ENCODE peak calls at places on chromosomes 13 and 19, in nine cellular contexts. One of them, this sample, is unnamed. For H3K4me1 and H3K9me3, the result is how much of the 10 kb centered on the place peaks cover.

GRCh38 chr13:111880185-111880584 is 186.8 kb upstream of the SOX1 start:
- DNase-seq in IMR-90: no peak
- DNase-seq in suprapubic skin: no peak
- DNase-seq in endodermal cell: peak
- DNase-seq in cardiac muscle cell: no peak
- DNase-seq in aorta: no peak
- DNase-seq in psoas muscle: no peak
- DNase-seq in PC-3: no peak
- DNase-seq in astrocyte: no peak
- DNase-seq in this sample: no peak

GRCh38 chr13:33353210-33353609 is 67.7 kb upstream of the STARD13 start:
- DNase-seq in cardiac muscle cell: no peak
- DNase-seq in endodermal cell: no peak
- DNase-seq in psoas muscle: peak
- DNase-seq in aorta: peak
- DNase-seq in IMR-90: no peak
- DNase-seq in PC-3: no peak
- DNase-seq in astrocyte: no peak
- DNase-seq in suprapubic skin: no peak
- DNase-seq in this sample: no peak

GRCh38 chr13:67763984-67764383 is 533.8 kb upstream of the PCDH9 start:
- DNase-seq in PC-3: no peak
- DNase-seq in suprapubic skin: no peak
- DNase-seq in IMR-90: no peak
- DNase-seq in astrocyte: no peak
- DNase-seq in psoas muscle: no peak
- DNase-seq in aorta: no peak
- DNase-seq in endodermal cell: no peak
- DNase-seq in cardiac muscle cell: no peak
- DNase-seq in this sample: no peak

GRCh38 chr19:5339950-5340636 is 519 bp downstream of the PTPRS start:
- DNase-seq in psoas muscle: no peak
- DNase-seq in PC-3: peak
- DNase-seq in aorta: no peak
- DNase-seq in astrocyte: no peak
- DNase-seq in cardiac muscle cell: peak
- DNase-seq in IMR-90: no peak
- DNase-seq in endodermal cell: peak
- DNase-seq in suprapubic skin: no peak
- DNase-seq in this sample: no peak

GRCh38 chr13:27079421-27079958 is 92.1 kb downstream of the USP12 start:
- DNase-seq in aorta: no peak
- DNase-seq in cardiac muscle cell: peak
- DNase-seq in suprapubic skin: no peak
- DNase-seq in astrocyte: peak
- DNase-seq in psoas muscle: no peak
- DNase-seq in endodermal cell: peak
- DNase-seq in PC-3: no peak
- DNase-seq in IMR-90: peak
- DNase-seq in this sample: no peak

GRCh38 chr13:109254271-109254670 is 532.1 kb downstream of the IRS2 start:
- DNase-seq in endodermal cell: no peak
- DNase-seq in IMR-90: no peak
- DNase-seq in astrocyte: no peak
- DNase-seq in PC-3: no peak
- DNase-seq in psoas muscle: no peak
- DNase-seq in cardiac muscle cell: no peak
- DNase-seq in suprapubic skin: no peak
- DNase-seq in aorta: no peak
- DNase-seq in this sample: no peak

GRCh38 chr19:49652723-49653465 is 10.9 kb downstream of the SCAF1 start:
- DNase-seq in astrocyte: no peak
- DNase-seq in endodermal cell: no peak
- DNase-seq in aorta: no peak
- DNase-seq in IMR-90: no peak
- DNase-seq in suprapubic skin: no peak
- DNase-seq in PC-3: no peak
- DNase-seq in psoas muscle: no peak
- DNase-seq in cardiac muscle cell: no peak
- DNase-seq in this sample: no peak

GRCh38 chr13:39253774-39254173 is 215.5 kb downstream of the NHLRC3 start:
- DNase-seq in suprapubic skin: no peak
- DNase-seq in cardiac muscle cell: peak
- DNase-seq in aorta: no peak
- DNase-seq in astrocyte: no peak
- DNase-seq in psoas muscle: no peak
- DNase-seq in endodermal cell: no peak
- DNase-seq in PC-3: no peak
- DNase-seq in IMR-90: peak
- DNase-seq in this sample: no peak

GRCh38 chr19:17026041-17026658 is 460 bp downstream of the CPAMD8 start:
- DNase-seq in astrocyte: no peak
- DNase-seq in IMR-90: no peak
- DNase-seq in endodermal cell: peak
- DNase-seq in cardiac muscle cell: peak
- DNase-seq in psoas muscle: no peak
- DNase-seq in PC-3: no peak
- DNase-seq in aorta: no peak
- DNase-seq in suprapubic skin: no peak
- DNase-seq in this sample: peak

GRCh38 chr19:38733241-38733492 is 11.1 kb downstream of the CAPN12 start:
- DNase-seq in IMR-90: no peak
- DNase-seq in psoas muscle: no peak
- DNase-seq in PC-3: no peak
- DNase-seq in cardiac muscle cell: no peak
- DNase-seq in suprapubic skin: no peak
- DNase-seq in astrocyte: no peak
- DNase-seq in aorta: no peak
- DNase-seq in endodermal cell: no peak
- DNase-seq in this sample: no peak

GRCh38 chr13:21997726-21998125 is 326.9 kb downstream of the FGF9 start:
- DNase-seq in endodermal cell: no peak
- DNase-seq in cardiac muscle cell: no peak
- DNase-seq in astrocyte: no peak
- DNase-seq in suprapubic skin: no peak
- DNase-seq in aorta: no peak
- DNase-seq in PC-3: no peak
- DNase-seq in psoas muscle: no peak
- DNase-seq in IMR-90: no peak
- DNase-seq in this sample: no peak

GRCh38 chr19:40604647-40605200 is 3.6 kb downstream of the LTBP4 start:
- DNase-seq in psoas muscle: no peak
- DNase-seq in IMR-90: no peak
- DNase-seq in PC-3: peak
- DNase-seq in endodermal cell: peak
- DNase-seq in astrocyte: no peak
- DNase-seq in aorta: no peak
- DNase-seq in suprapubic skin: no peak
- DNase-seq in cardiac muscle cell: no peak
- DNase-seq in this sample: no peak

GRCh38 chr13:113981611-113982295 is 7.9 kb upstream of the C13orf46 start:
- DNase-seq in psoas muscle: peak
- DNase-seq in PC-3: no peak
- DNase-seq in aorta: peak
- DNase-seq in IMR-90: no peak
- DNase-seq in astrocyte: no peak
- DNase-seq in endodermal cell: no peak
- DNase-seq in suprapubic skin: no peak
- DNase-seq in cardiac muscle cell: no peak
- DNase-seq in this sample: no peak

GRCh38 chr19:29675650-29676186 is 10.5 kb downstream of the PLEKHF1 start:
- DNase-seq in psoas muscle: no peak
- DNase-seq in astrocyte: no peak
- DNase-seq in IMR-90: no peak
- DNase-seq in PC-3: no peak
- DNase-seq in cardiac muscle cell: no peak
- DNase-seq in endodermal cell: no peak
- DNase-seq in suprapubic skin: no peak
- DNase-seq in aorta: no peak
- DNase-seq in this sample: no peak

GRCh38 chr13:111359237-111359915 is 38.9 kb downstream of the TEX29 start:
- DNase-seq in psoas muscle: no peak
- DNase-seq in astrocyte: no peak
- DNase-seq in aorta: no peak
- DNase-seq in suprapubic skin: no peak
- DNase-seq in cardiac muscle cell: no peak
- DNase-seq in endodermal cell: peak
- DNase-seq in PC-3: no peak
- DNase-seq in IMR-90: peak
- DNase-seq in this sample: no peak

GRCh38 chr19:33402421-33403220 is 29.1 kb downstream of the CEBPG start:
- DNase-seq in astrocyte: no peak
- DNase-seq in IMR-90: no peak
- DNase-seq in cardiac muscle cell: no peak
- DNase-seq in PC-3: no peak
- DNase-seq in suprapubic skin: no peak
- DNase-seq in endodermal cell: no peak
- DNase-seq in psoas muscle: peak
- DNase-seq in aorta: peak
- DNase-seq in this sample: no peak

GRCh38 chr13:20127563-20128458 is 33.0 kb downstream of the GJA3 start:
- DNase-seq in cardiac muscle cell: peak
- DNase-seq in astrocyte: peak
- DNase-seq in PC-3: peak
- DNase-seq in suprapubic skin: peak
- DNase-seq in aorta: peak
- DNase-seq in psoas muscle: peak
- DNase-seq in IMR-90: peak
- DNase-seq in endodermal cell: peak
- DNase-seq in this sample: peak

GRCh38 chr19:35732540-35733179 is 9.6 kb downstream of the IGFLR1 start:
- DNase-seq in cardiac muscle cell: no peak
- DNase-seq in endodermal cell: no peak
- DNase-seq in suprapubic skin: no peak
- DNase-seq in PC-3: no peak
- DNase-seq in IMR-90: no peak
- DNase-seq in aorta: no peak
- DNase-seq in astrocyte: no peak
- DNase-seq in psoas muscle: no peak
- DNase-seq in this sample: no peak

GRCh38 chr19:50967924-50968708 is 1.3 kb downstream of the KLK6 start:
- DNase-seq in endodermal cell: peak
- DNase-seq in suprapubic skin: no peak
- DNase-seq in aorta: no peak
- DNase-seq in cardiac muscle cell: no peak
- DNase-seq in PC-3: peak
- DNase-seq in astrocyte: no peak
- DNase-seq in psoas muscle: no peak
- DNase-seq in IMR-90: no peak
- DNase-seq in this sample: no peak

GRCh38 chr19:3389876-3390361 is 23.5 kb downstream of the NFIC start:
- DNase-seq in cardiac muscle cell: no peak
- DNase-seq in PC-3: no peak
- DNase-seq in aorta: no peak
- DNase-seq in astrocyte: no peak
- DNase-seq in IMR-90: peak
- DNase-seq in psoas muscle: peak
- DNase-seq in suprapubic skin: no peak
- DNase-seq in endodermal cell: peak
- DNase-seq in this sample: no peak
- H3K4me1 ChIP-seq in cardiac muscle cell: under half
- H3K4me1 ChIP-seq in PC-3: under half
- H3K4me1 ChIP-seq in aorta: under half
- H3K4me1 ChIP-seq in astrocyte: under half
- H3K4me1 ChIP-seq in IMR-90: under half
- H3K4me1 ChIP-seq in psoas muscle: half or more
- H3K4me1 ChIP-seq in suprapubic skin: half or more
- H3K4me1 ChIP-seq in endodermal cell: under half
- H3K4me1 ChIP-seq in this sample: under half

GRCh38 chr19:9610484-9611113 is 10.4 kb downstream of the ZNF561 start:
- DNase-seq in IMR-90: no peak
- DNase-seq in psoas muscle: no peak
- DNase-seq in endodermal cell: no peak
- DNase-seq in aorta: no peak
- DNase-seq in PC-3: no peak
- DNase-seq in astrocyte: no peak
- DNase-seq in suprapubic skin: no peak
- DNase-seq in cardiac muscle cell: no peak
- DNase-seq in this sample: no peak
- H3K9me3 ChIP-seq in IMR-90: half or more
- H3K9me3 ChIP-seq in psoas muscle: half or more
- H3K9me3 ChIP-seq in endodermal cell: half or more
- H3K9me3 ChIP-seq in aorta: under half
- H3K9me3 ChIP-seq in PC-3: under half
- H3K9me3 ChIP-seq in astrocyte: half or more
- H3K9me3 ChIP-seq in suprapubic skin: under half
- H3K9me3 ChIP-seq in cardiac muscle cell: under half
- H3K9me3 ChIP-seq in this sample: under half

DNA sequence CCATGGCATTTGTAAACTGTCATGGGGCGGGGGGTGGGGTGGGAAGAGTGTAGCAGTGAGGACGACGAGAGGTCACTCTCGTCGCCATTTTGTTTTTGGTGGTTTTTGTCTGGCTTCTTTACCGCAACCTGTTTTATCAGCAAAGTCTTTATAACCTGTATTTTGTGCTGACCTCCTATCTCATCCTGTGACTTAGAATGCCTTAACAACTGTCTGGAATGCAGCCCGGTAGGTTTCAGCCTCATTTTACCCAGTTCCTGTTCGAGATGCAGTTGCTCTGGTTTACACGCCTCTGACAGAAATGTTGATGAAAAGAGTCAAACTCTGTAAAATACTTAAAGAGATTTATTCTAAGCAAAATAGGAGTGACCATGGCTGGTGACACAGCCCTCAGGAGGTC is 852.0 kb downstream of the DACH1 start:
- DNase-seq in IMR-90: no peak
- DNase-seq in endodermal cell: no peak
- DNase-seq in astrocyte: no peak
- DNase-seq in cardiac muscle cell: no peak
- DNase-seq in psoas muscle: no peak
- DNase-seq in suprapubic skin: no peak
- DNase-seq in aorta: no peak
- DNase-seq in PC-3: no peak
- DNase-seq in this sample: no peak
- H3K27ac ChIP-seq in IMR-90: no peak
- H3K27ac ChIP-seq in endodermal cell: peak
- H3K27ac ChIP-seq in astrocyte: no peak
- H3K27ac ChIP-seq in cardiac muscle cell: no peak
- H3K27ac ChIP-seq in psoas muscle: no peak
- H3K27ac ChIP-seq in suprapubic skin: no peak
- H3K27ac ChIP-seq in aorta: no peak
- H3K27ac ChIP-seq in PC-3: no peak
- H3K27ac ChIP-seq in this sample: no peak

DNA sequence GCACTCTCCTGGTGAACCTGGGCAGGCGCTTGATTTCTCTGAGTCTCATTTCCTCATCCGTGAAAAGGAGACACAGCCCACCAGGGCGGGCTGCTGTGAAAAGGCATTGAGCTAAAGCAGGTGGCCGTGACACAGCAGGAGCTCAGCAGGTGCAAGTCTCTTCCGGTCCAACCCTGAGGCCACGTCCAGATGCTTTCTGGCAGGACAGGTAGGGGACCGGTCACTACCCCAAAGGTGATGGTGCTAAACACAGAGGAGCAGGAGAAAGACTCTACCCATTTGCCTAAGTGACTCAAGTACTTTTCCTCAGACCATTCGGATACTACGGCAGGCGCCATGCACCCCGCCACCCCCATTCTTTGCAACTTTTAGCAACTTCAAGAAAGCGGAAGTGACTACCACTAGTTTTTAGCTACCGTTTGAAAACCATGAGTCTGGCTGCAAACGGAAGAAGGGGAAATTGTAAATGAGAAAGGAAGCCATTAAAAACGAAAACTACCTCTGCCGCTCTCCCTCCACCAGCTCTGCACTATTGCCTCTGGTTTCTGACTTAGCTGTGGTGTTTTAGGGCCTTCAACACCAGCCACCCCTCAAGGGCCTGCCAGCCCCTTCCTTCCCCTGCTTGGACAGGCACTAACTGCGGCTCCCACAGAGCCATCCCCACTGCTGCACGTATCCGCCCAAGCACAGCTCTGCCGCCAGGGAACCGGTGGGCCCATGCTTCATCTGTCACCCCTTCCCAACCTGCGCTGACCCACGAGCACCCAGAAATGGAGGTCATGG is 4.8 kb downstream of the PPP6R1 start:
- DNase-seq in astrocyte: no peak
- DNase-seq in psoas muscle: peak
- DNase-seq in PC-3: no peak
- DNase-seq in cardiac muscle cell: no peak
- DNase-seq in IMR-90: no peak
- DNase-seq in endodermal cell: no peak
- DNase-seq in suprapubic skin: peak
- DNase-seq in aorta: peak
- DNase-seq in this sample: peak
- H3K4me1 ChIP-seq in astrocyte: under half
- H3K4me1 ChIP-seq in psoas muscle: half or more
- H3K4me1 ChIP-seq in PC-3: half or more
- H3K4me1 ChIP-seq in cardiac muscle cell: under half
- H3K4me1 ChIP-seq in IMR-90: under half
- H3K4me1 ChIP-seq in endodermal cell: under half
- H3K4me1 ChIP-seq in suprapubic skin: half or more
- H3K4me1 ChIP-seq in aorta: under half
- H3K4me1 ChIP-seq in this sample: half or more

This sample was measured in naive thymus-derived CD4-positive, alpha-beta T cell.